ENCODE peak calls at places on chromosomes 7 and 10, in nine cellular contexts. F is Kasumi-1; X is LHCN-M2; M is ACHN; K is ecto neural progenitor cell; I is NCI-H460; O is PC-3; P is iPS DF 6.9; H is stimulated activated CD4-positive, alpha-beta T cell treated with anti-CD3 and anti-CD28 coated beads, Interleukin-4, amount 100 ng/mL, for 24 hours. L is an unnamed sample.

GRCh38 chr10:120729508-120729907 is 121.7 kb upstream of the WDR11 start:
- DNase-seq in I (no peak), P (no peak), O (no peak), H (no peak), X (no peak), K (no peak), M (no peak), F (no peak), L (no peak)

GRCh38 chr10:127368101-127368500 is 171.7 kb upstream of the INSYN2A start:
- DNase-seq in K (no peak), I (no peak), M (no peak), F (no peak), P (no peak), H (no peak), X (no peak), O (no peak), L (no peak)

GRCh38 chr10:71081229-71081560 is 131.2 kb upstream of the UNC5B start:
- DNase-seq in P (no peak), F (no peak), H (no peak), X (no peak), O (no peak), K (peak), M (no peak), I (no peak), L (peak)

GRCh38 chr10:114925675-114926204 is 12.3 kb upstream of the TRUB1 start:
- DNase-seq in O (peak), I (no peak), K (no peak), M (peak), H (peak), F (no peak), X (peak), P (no peak), L (no peak)

GRCh38 chr10:125017547-125018298 is 75.8 kb downstream of the ZRANB1 start:
- DNase-seq in M (no peak), O (no peak), K (no peak), H (no peak), P (no peak), F (no peak), I (no peak), X (peak), L (no peak)

GRCh38 chr10:79463578-79464496 is 18.4 kb upstream of the ZCCHC24 start:
- DNase-seq in I (no peak), K (no peak), O (no peak), H (no peak), X (peak), P (no peak), F (no peak), M (no peak), L (no peak)

GRCh38 chr7:78828317-78828716 is 625.1 kb downstream of the MAGI2 start:
- DNase-seq in I (no peak), P (no peak), F (no peak), M (no peak), H (no peak), X (peak), K (no peak), O (no peak), L (no peak)

GRCh38 chr10:119161680-119162079 is 3.8 kb downstream of the SFXN4 start:
- DNase-seq in K (no peak), M (no peak), I (no peak), F (no peak), X (peak), H (no peak), O (peak), P (no peak), L (no peak)

GRCh38 chr7:141339603-141340002 is 211.6 kb upstream of the AGK start:
- DNase-seq in F (no peak), M (no peak), X (no peak), K (no peak), H (no peak), P (no peak), O (no peak), I (no peak), L (no peak)

GRCh38 chr7:39987641-39988347 is 37.7 kb downstream of the CDK13 start:
- DNase-seq in P (no peak), F (no peak), K (no peak), I (no peak), H (no peak), O (no peak), X (no peak), M (no peak), L (no peak)

GRCh38 chr10:132489704-132490534 is 47.7 kb upstream of the INPP5A start:
- DNase-seq in H (no peak), O (no peak), K (no peak), P (no peak), F (no peak), X (no peak), M (no peak), I (no peak), L (no peak)

GRCh38 chr10:46552526-46553237 is 3.8 kb downstream of the GPRIN2 start:
- DNase-seq in P (no peak), F (no peak), M (no peak), I (no peak), H (peak), K (peak), X (no peak), O (no peak), L (peak)

GRCh38 chr7:51230324-51230625 is 86.3 kb downstream of the COBL start:
- DNase-seq in O (no peak), X (no peak), H (no peak), I (no peak), P (no peak), M (no peak), F (no peak), K (no peak), L (no peak)

GRCh38 chr10:93993782-93994668 is at the start of gene PLCE1:
- DNase-seq in M (peak), F (no peak), I (peak), P (no peak), K (peak), O (peak), X (peak), H (no peak), L (peak)

GRCh38 chr7:37488163-37488759 is 39.6 kb upstream of the ELMO1 start:
- DNase-seq in P (no peak), I (no peak), X (peak), H (no peak), K (no peak), O (no peak), F (peak), M (peak), L (no peak)

GRCh38 chr7:106808967-106809635 is 56.0 kb upstream of the PIK3CG start:
- DNase-seq in P (no peak), K (no peak), H (no peak), M (no peak), X (no peak), I (no peak), O (no peak), F (no peak), L (no peak)

GRCh38 chr7:154862153-154862791 is 140.7 kb downstream of the PAXIP1 start:
- DNase-seq in F (no peak), M (no peak), P (no peak), K (no peak), H (no peak), X (no peak), I (no peak), O (no peak), L (no peak)

GRCh38 chr7:123945938-123946337 is 20.9 kb downstream of the SPAM1 start:
- DNase-seq in M (no peak), H (no peak), I (no peak), K (no peak), O (peak), F (no peak), P (no peak), X (no peak), L (no peak)

GRCh38 chr7:135508853-135509588 is 881 bp downstream of the CNOT4 start:
- DNase-seq in X (peak), I (peak), F (peak), H (peak), M (peak), O (peak), K (peak), P (no peak), L (no peak)

GRCh38 chr10:45420453-45421192 is 46.6 kb downstream of the ALOX5 start:
- DNase-seq in K (no peak), H (peak), I (no peak), M (peak), F (peak), X (peak), P (no peak), O (peak), L (no peak)

GRCh38 chr7:132084776-132085388 is 491.4 kb downstream of the PLXNA4 start:
- DNase-seq in O (peak), H (no peak), X (peak), M (peak), P (no peak), K (no peak), F (no peak), I (no peak), L (no peak)

GRCh38 chr7:47751068-47751467 is 169.2 kb upstream of the TNS3 start:
- DNase-seq in H (no peak), K (no peak), I (no peak), O (no peak), M (no peak), X (no peak), F (no peak), P (no peak), L (no peak)

GRCh38 chr10:132849546-132850031 is 63.6 kb upstream of the NKX6-2 start:
- DNase-seq in P (no peak), M (no peak), F (no peak), X (no peak), H (no peak), I (no peak), O (no peak), K (peak), L (peak)

GRCh38 chr7:90271753-90272152 is 26.8 kb downstream of the CFAP69 start:
- DNase-seq in M (no peak), F (no peak), H (no peak), X (peak), O (peak), I (no peak), K (no peak), P (no peak), L (no peak)

GRCh38 chr10:85012305-85012704 is 683.9 kb downstream of the CCSER2 start:
- DNase-seq in P (no peak), M (no peak), O (no peak), H (no peak), K (no peak), F (no peak), I (no peak), X (no peak), L (no peak)

L was measured in type B pancreatic cell.